ENCODE peak calls at places on chromosomes 7 and 10, in six cellular contexts. I is suprapubic skin, T is hepatocyte, S is SJSA1, Q is thoracic aorta, Y is tibial artery. O is an unnamed sample.
A peak's percentile ranks its signal among the peaks of the same experiment; 100 is the strongest.

GRCh38 chr7:81725496-81726117 is 44.2 kb downstream of the HGF start:
- DNase-seq in I (no peak), Q (no peak), S (peak; percentile 93), Y (no peak), T (peak; percentile 23), O (no peak)

GRCh38 chr7:100476903-100477870 is 1.8 kb downstream of the TSC22D4 start:
- DNase-seq in S (no peak), I (no peak), Y (no peak), T (no peak), Q (no peak), O (peak; percentile 55)

GRCh38 chr10:14507156-14507555 is 176.4 kb upstream of the FRMD4A start:
- DNase-seq in T (no peak), Q (no peak), S (no peak), Y (no peak), I (no peak), O (no peak)

GRCh38 chr7:131008840-131009651 is 275.0 kb upstream of the KLF14 start:
- DNase-seq in T (no peak), S (peak; percentile 60), I (no peak), Q (no peak), Y (no peak), O (no peak)

GRCh38 chr7:43439631-43440401 is 143.1 kb upstream of the STK17A start:
- DNase-seq in I (no peak), S (peak; percentile 24), Q (no peak), T (peak; percentile 77), Y (no peak), O (peak; percentile 49)

GRCh38 chr7:2069472-2069860 is 163.3 kb downstream of the MAD1L1 start:
- DNase-seq in Q (no peak), Y (no peak), I (no peak), S (no peak), T (peak; percentile 37), O (no peak)

GRCh38 chr7:19112290-19113000 is 5.0 kb downstream of the TWIST1 start:
- DNase-seq in T (no peak), I (no peak), Y (no peak), S (peak; percentile 85), Q (no peak), O (no peak)

GRCh38 chr10:101879456-101880189 is 36.0 kb upstream of the KCNIP2 start:
- DNase-seq in Y (no peak), Q (no peak), S (peak; percentile 72), T (no peak), I (no peak), O (no peak)

GRCh38 chr10:71838264-71839211 is 12.5 kb downstream of the PSAP start:
- DNase-seq in Q (no peak), Y (no peak), T (no peak), I (peak; percentile 53), S (peak; percentile 53), O (no peak)
- H3K4me1 ChIP-seq in Q (peaks cover 72% of the 10 kb centered on the region), Y (no peaks in the 10 kb centered on the region), T (peaks cover 46% of the 10 kb centered on the region), I (peaks cover 89% of the 10 kb centered on the region), S (peaks cover 52% of the 10 kb centered on the region), O (peaks cover 40% of the 10 kb centered on the region)

DNA sequence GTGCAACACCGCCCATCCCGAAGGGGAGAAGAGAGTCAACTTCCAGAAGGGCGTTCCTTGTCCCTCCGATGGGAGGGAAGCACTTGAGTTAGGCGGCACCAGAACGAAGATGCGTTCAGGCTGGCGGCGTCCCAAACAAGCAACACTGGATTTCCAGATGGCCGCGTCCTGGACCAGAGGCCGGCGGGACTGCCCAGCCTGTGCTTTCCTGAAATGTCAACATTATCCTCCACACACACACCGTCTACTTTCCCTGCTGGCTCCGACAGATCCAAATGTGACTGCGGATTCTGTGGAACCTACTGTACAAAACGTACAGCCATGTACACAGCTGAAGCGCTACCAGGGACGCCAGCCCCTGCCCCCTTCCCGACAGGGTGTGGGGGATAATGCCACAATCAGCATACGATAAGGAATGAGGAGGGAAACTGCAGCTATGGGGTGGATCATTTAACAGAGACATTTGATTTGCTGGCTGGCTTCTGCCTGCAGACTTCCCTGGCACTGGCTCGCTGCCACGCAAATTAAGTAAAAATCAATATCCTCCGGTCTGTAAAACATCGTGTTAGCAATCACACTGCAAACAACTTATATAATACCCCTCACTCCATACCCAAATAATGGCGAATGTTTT is 82.1 kb downstream of the ZRANB1 start:
- DNase-seq in T (no peak), Y (no peak), Q (no peak), S (no peak), I (no peak), O (peak; percentile 69)
- H3K4me3 ChIP-seq in T (no peak overlapping the region), Y (peak overlapping the region; percentile 4), Q (peak overlapping the region; percentile 38), S (no peak overlapping the region), I (no peak overlapping the region), O (no peak overlapping the region)

DNA sequence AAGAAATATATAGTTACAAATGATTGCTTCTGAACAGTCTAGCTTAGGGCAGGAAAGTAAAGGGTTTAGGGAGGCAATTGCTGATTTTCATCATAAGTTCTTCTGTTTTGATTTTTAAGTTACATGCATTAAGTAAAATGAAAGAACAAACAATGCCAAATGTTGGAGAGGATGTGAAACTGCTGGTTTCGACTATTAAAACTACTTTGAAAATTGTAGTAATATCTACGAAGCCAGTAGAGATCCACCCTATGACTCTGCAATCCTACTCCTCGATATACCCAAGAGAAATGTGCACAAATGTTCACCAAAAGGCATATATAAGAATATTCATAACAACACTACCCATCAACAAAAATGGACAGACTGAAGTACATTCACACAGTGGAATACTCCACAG is 24.3 kb downstream of the PDZD8 start:
- DNase-seq in S (no peak), T (no peak), Q (no peak), Y (no peak), I (no peak), O (no peak)
- H3K4me1 ChIP-seq in S (peaks cover 3% of the 10 kb centered on the region), T (no peaks in the 10 kb centered on the region), Q (no peaks in the 10 kb centered on the region), Y (no peaks in the 10 kb centered on the region), I (no peaks in the 10 kb centered on the region), O (peaks cover 42% of the 10 kb centered on the region)

DNA sequence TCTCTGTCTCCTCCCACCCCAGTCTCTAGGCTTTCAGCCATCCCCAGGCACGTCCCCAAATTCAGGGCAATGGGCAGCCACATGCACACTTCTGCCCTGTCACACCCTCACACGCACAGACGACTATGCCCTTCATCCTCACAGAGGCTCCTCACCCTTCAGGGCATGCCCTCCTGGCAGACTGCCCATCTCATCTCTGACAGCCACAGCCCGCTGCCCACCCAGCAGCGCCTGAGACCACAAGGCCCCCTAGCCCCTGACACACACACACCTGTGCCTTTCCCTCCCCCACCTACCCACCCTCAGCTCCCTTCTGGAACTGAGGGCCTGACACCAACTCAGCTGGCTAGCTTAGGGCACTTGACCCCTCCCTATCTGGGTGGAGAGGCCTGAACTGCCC is 23.0 kb upstream of the SLC29A3 start:
- DNase-seq in I (no peak), S (no peak), Y (no peak), T (no peak), Q (no peak), O (peak; percentile 32)
- H3K4me3 ChIP-seq in I (no peak overlapping the region), S (no peak overlapping the region), Y (no peak overlapping the region), T (no peak overlapping the region), Q (no peak overlapping the region), O (no peak overlapping the region)

GRCh38 chr10:77896058-77896457 is 30.5 kb downstream of the DLG5 start:
- DNase-seq in S (no peak), T (no peak), I (no peak), Q (no peak), Y (no peak), O (no peak)
- H3K4me1 ChIP-seq in S (peaks cover 6% of the 10 kb centered on the region), T (peaks cover 31% of the 10 kb centered on the region), I (peaks cover 89% of the 10 kb centered on the region), Q (peaks cover 52% of the 10 kb centered on the region), Y (no peaks in the 10 kb centered on the region), O (peaks cover 31% of the 10 kb centered on the region)

DNA sequence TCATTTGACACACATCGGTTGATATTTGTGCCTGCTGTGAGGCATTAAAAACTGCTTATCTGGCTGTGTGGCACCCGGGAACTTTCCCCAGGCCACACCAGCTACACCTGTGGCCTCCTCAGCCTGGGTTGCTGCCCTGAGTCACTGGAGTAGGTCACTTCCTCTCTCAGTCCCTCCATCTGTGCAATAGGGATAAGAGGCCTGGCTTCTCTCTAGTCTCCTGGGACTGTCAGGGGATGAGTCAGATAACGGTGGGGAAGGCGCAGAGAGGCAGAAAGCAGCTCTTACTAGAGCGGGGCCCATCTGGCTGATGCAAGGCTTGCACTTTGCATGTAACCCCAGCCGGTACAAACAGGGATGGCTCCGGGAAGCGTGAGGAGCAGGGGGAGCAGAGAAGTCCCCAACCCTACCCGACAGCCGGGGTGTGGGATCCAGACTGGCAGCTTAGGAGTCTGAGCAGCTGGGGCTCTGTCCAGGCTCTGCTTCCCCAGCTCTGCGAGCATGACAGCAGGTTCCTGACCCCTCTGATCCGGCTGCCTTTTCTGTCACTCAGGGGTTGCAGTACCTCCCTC is 34.0 kb downstream of the DNAJB12 start:
- DNase-seq in Y (peak; percentile 88), S (peak; percentile 96), T (peak; percentile 92), I (peak; percentile 89), Q (peak; percentile 63), O (peak; percentile 84)
- H3K4me3 ChIP-seq in Y (no peak overlapping the region), S (no peak overlapping the region), T (no peak overlapping the region), I (no peak overlapping the region), Q (no peak overlapping the region), O (no peak overlapping the region)